ENCODE peak calls at places on chromosome 2, in six cellular contexts. U, B, E, H, M and F are unnamed samples.

GRCh38 chr2:45964226-45964841 is 312.9 kb downstream of the PRKCE start:
- DNase-seq in U (peak), B (peak), E (peak), H (peak), M (no peak), F (no peak)

GRCh38 chr2:239275871-239276812 is 124.7 kb downstream of the HDAC4 start:
- DNase-seq in U (no peak), B (no peak), E (peak), H (peak), M (no peak), F (no peak)

GRCh38 chr2:36960005-36960675 is 6.2 kb downstream of the STRN start:
- DNase-seq in U (no peak), B (no peak), E (no peak), H (no peak), M (no peak), F (no peak)

GRCh38 chr2:197875736-197876135 is 71.3 kb downstream of the PLCL1 start:
- DNase-seq in U (no peak), B (no peak), E (no peak), H (no peak), M (no peak), F (no peak)

GRCh38 chr2:69816923-69817542 is 12.4 kb upstream of the GMCL1 start:
- DNase-seq in U (no peak), B (peak), E (peak), H (peak), M (peak), F (no peak)

GRCh38 chr2:150100311-150100710 is 387.2 kb downstream of the RND3 start:
- DNase-seq in U (no peak), B (no peak), E (no peak), H (no peak), M (no peak), F (no peak)

GRCh38 chr2:69693472-69694450 is 48.2 kb upstream of the ANXA4 start:
- DNase-seq in U (no peak), B (no peak), E (no peak), H (no peak), M (no peak), F (no peak)

GRCh38 chr2:32977228-32977758 is 30.5 kb downstream of the LTBP1 start:
- DNase-seq in U (peak), B (no peak), E (peak), H (peak), M (no peak), F (no peak)

GRCh38 chr2:74658516-74658915 is 4.5 kb downstream of the SEMA4F start:
- DNase-seq in U (no peak), B (no peak), E (peak), H (peak), M (no peak), F (no peak)

GRCh38 chr2:69779258-69779989 is 37.5 kb downstream of the ANXA4 start:
- DNase-seq in U (no peak), B (no peak), E (no peak), H (peak), M (no peak), F (no peak)

GRCh38 chr2:157056200-157056676 is 201.3 kb upstream of the GALNT5 start:
- DNase-seq in U (no peak), B (no peak), E (peak), H (peak), M (no peak), F (no peak)

GRCh38 chr2:183840061-183840584 is 715.9 kb downstream of the NUP35 start:
- DNase-seq in U (no peak), B (no peak), E (no peak), H (no peak), M (no peak), F (no peak)

GRCh38 chr2:43169987-43170732 is 56.2 kb downstream of the ZFP36L2 start:
- DNase-seq in U (no peak), B (peak), E (no peak), H (no peak), M (peak), F (no peak)

GRCh38 chr2:217858519-217859466 is 144.0 kb downstream of the TNS1 start:
- DNase-seq in U (no peak), B (peak), E (peak), H (peak), M (no peak), F (no peak)

GRCh38 chr2:69549421-69549820 is 94.1 kb downstream of the AAK1 start:
- DNase-seq in U (no peak), B (no peak), E (peak), H (peak), M (no peak), F (no peak)

GRCh38 chr2:43105586-43106562 is 120.5 kb downstream of the ZFP36L2 start:
- DNase-seq in U (no peak), B (no peak), E (no peak), H (peak), M (peak), F (no peak)

GRCh38 chr2:20400787-20401494 is 45.9 kb upstream of the RHOB start:
- DNase-seq in U (no peak), B (no peak), E (no peak), H (peak), M (no peak), F (no peak)

DNA sequence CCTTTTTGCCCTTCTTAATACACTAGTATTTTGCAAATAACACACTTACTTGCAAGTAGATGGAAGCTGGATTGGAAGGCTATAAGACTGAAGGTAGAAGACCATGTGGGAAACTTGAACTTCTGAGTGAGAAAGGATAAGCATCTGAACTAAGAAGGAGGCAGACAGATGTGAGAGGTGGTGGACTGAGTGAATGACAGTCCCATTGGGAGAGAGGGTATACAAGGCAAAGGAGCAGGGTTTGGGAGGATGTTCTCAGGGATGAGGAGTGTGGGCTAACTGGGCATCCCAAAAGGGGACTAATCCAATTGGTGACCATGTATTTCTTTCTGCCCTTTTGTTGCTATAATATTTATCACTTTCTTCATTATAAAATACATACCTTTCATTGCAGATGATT is 20.4 kb upstream of the SESTD1 start:
- DNase-seq in U (no peak), B (no peak), E (no peak), H (no peak), M (no peak), F (no peak)
- TF ChIP-seq CTCF in U (no peak), B (no peak), E (no peak), H (no peak), M (no peak), F (no peak)

GRCh38 chr2:86298411-86299390 is 38.7 kb downstream of the REEP1 start:
- DNase-seq in U (no peak), B (peak), E (no peak), H (peak), M (no peak), F (no peak)
- TF ChIP-seq CTCF in U (no peak), B (peak), E (peak), H (peak), M (no peak), F (peak)

DNA sequence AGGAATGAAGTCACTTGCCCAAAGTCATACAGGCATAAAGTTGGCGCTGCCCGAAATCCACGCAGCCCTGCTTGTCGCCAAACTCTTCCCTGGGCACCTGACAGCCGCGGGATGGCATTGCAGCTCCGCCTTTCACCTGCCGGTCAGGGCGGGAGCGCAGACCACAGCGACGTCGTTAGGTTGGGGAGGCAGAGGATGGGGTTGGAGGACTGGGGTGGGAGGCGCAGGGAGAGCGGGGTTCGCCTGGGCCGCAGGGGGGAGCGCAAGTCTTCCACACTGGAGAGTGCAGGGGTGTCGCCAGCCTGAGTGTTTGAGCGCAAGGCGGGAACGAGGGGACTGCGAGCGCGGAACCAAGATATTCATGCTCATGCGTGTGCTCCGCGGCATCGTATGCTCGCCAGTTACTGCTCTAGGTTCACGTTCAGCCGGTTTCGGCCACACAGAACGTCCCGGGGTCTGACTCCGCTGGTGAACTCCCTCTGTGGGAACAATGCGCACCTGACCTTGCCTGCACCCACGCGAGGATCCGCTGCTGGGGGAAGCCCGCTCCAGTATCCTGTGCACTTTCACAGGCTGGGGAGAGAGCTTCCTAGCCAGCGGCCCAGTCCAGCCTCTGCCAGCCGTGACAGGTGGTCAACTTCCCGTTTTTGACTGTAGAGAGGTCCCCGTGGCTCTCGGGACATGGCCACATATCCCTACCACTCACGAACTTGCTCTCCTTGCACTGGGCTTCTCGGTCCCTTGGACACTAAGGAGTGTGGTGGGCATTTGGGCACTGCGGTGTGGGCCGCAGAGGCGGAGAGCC is 767 bp upstream of the NPPC start:
- DNase-seq in U (peak), B (peak), E (no peak), H (no peak), M (peak), F (peak)
- TF ChIP-seq CTCF in U (peak), B (no peak), E (no peak), H (no peak), M (no peak), F (no peak)

GRCh38 chr2:79511320-79511951 is 1.4 kb upstream of the CTNNA2 start:
- DNase-seq in U (no peak), B (peak), E (peak), H (peak), M (peak), F (no peak)

GRCh38 chr2:79512442-79513401 is at the start of gene CTNNA2:
- DNase-seq in U (peak), B (peak), E (peak), H (peak), M (peak), F (no peak)
- TF ChIP-seq CTCF in U (peak), B (no peak), E (peak), H (no peak), M (no peak), F (peak)